ENCODE peak calls at places on chromosomes 5 and 9, in ten cellular contexts. Z is GM13976, I is AG04450, X is dorsolateral prefrontal cortex, R is cardiac muscle cell, K is Panc1, V is MCF 10A, N is AG10803, Q is bronchial epithelial cell, P is IMR-90. S is an unnamed sample.

GRCh38 chr9:84822589-84823233 is 153.2 kb downstream of the NTRK2 start:
- DNase-seq in Z (peak), I (no peak), X (no peak), R (no peak), K (no peak), V (no peak), N (no peak), Q (no peak), P (no peak), S (no peak)

GRCh38 chr5:87541668-87542067 is 128.9 kb upstream of the CCNH start:
- DNase-seq in Z (no peak), I (no peak), X (no peak), R (no peak), K (no peak), V (no peak), N (no peak), Q (no peak), P (no peak), S (no peak)

GRCh38 chr9:22970434-22970975 is 523.9 kb downstream of the DMRTA1 start:
- DNase-seq in Z (no peak), I (no peak), X (no peak), R (no peak), K (no peak), V (no peak), N (no peak), Q (no peak), P (no peak), S (no peak)

GRCh38 chr5:91306497-91306896 is 76.6 kb downstream of the ARRDC3 start:
- DNase-seq in Z (no peak), I (no peak), X (no peak), R (peak), K (no peak), V (peak), N (peak), Q (no peak), P (peak), S (no peak)

GRCh38 chr9:115717711-115718173 is 435.8 kb upstream of the PAPPA start:
- DNase-seq in Z (no peak), I (peak), X (no peak), R (no peak), K (no peak), V (no peak), N (peak), Q (no peak), P (peak), S (no peak)

GRCh38 chr5:9196403-9197224 is 349.3 kb downstream of the SEMA5A start:
- DNase-seq in Z (no peak), I (peak), X (no peak), R (peak), K (no peak), V (peak), N (peak), Q (peak), P (peak), S (no peak)

GRCh38 chr9:18296702-18297531 is 177.0 kb upstream of the ADAMTSL1 start:
- DNase-seq in Z (no peak), I (no peak), X (no peak), R (peak), K (no peak), V (peak), N (peak), Q (peak), P (peak), S (no peak)

GRCh38 chr5:54115768-54116403 is 194.5 kb downstream of the ARL15 start:
- DNase-seq in Z (no peak), I (no peak), X (no peak), R (no peak), K (no peak), V (peak), N (peak), Q (peak), P (peak), S (no peak)

GRCh38 chr9:4327504-4328191 is 27.8 kb upstream of the GLIS3 start:
- DNase-seq in Z (no peak), I (peak), X (no peak), R (peak), K (no peak), V (peak), N (peak), Q (peak), P (peak), S (peak)

GRCh38 chr5:31194892-31195291 is 1.4 kb downstream of the CDH6 start:
- DNase-seq in Z (no peak), I (no peak), X (no peak), R (no peak), K (no peak), V (peak), N (no peak), Q (peak), P (peak), S (no peak)

GRCh38 chr9:88173378-88173999 is 35.2 kb upstream of the SPATA31C2 start:
- DNase-seq in Z (peak), I (peak), X (no peak), R (peak), K (peak), V (peak), N (peak), Q (peak), P (peak), S (peak)

GRCh38 chr9:85200726-85201402 is 531.3 kb downstream of the NTRK2 start:
- DNase-seq in Z (no peak), I (no peak), X (no peak), R (peak), K (no peak), V (peak), N (peak), Q (peak), P (no peak), S (no peak)

GRCh38 chr5:16866795-16867584 is 69.1 kb downstream of the MYO10 start:
- DNase-seq in Z (no peak), I (no peak), X (no peak), R (peak), K (no peak), V (no peak), N (no peak), Q (no peak), P (peak), S (no peak)

GRCh38 chr9:136331030-136331429 is 3.7 kb downstream of the GPSM1 start:
- DNase-seq in Z (no peak), I (no peak), X (no peak), R (no peak), K (no peak), V (no peak), N (no peak), Q (no peak), P (no peak), S (no peak)

GRCh38 chr5:93607367-93608258 is 24.6 kb downstream of the NR2F1 start:
- DNase-seq in Z (peak), I (no peak), X (no peak), R (peak), K (no peak), V (peak), N (peak), Q (peak), P (peak), S (peak)

GRCh38 chr9:35756743-35757526 is 2.9 kb upstream of the MSMP start:
- DNase-seq in Z (peak), I (no peak), X (peak), R (peak), K (no peak), V (peak), N (no peak), Q (no peak), P (no peak), S (peak)

GRCh38 chr5:34576849-34577248 is 79.3 kb upstream of the RAI14 start:
- DNase-seq in Z (no peak), I (no peak), X (no peak), R (no peak), K (no peak), V (no peak), N (peak), Q (no peak), P (no peak), S (no peak)

GRCh38 chr5:145680744-145681143 is 154.4 kb downstream of the PRELID2 start:
- DNase-seq in Z (no peak), I (no peak), X (no peak), R (peak), K (no peak), V (no peak), N (no peak), Q (no peak), P (no peak), S (no peak)

GRCh38 chr9:33924978-33925797 is 108.2 kb downstream of the UBE2R2 start:
- DNase-seq in Z (peak), I (peak), X (peak), R (peak), K (no peak), V (peak), N (peak), Q (peak), P (peak), S (peak)

GRCh38 chr9:34097865-34098264 is 28.6 kb downstream of the DCAF12 start:
- DNase-seq in Z (peak), I (no peak), X (no peak), R (no peak), K (no peak), V (no peak), N (no peak), Q (no peak), P (no peak), S (no peak)

GRCh38 chr9:26169684-26170083 is 491.4 kb upstream of the TUSC1 start:
- DNase-seq in Z (no peak), I (no peak), X (no peak), R (no peak), K (no peak), V (peak), N (peak), Q (peak), P (peak), S (no peak)

GRCh38 chr5:54049963-54050362 is 260.4 kb downstream of the ARL15 start:
- DNase-seq in Z (no peak), I (peak), X (no peak), R (peak), K (no peak), V (no peak), N (peak), Q (no peak), P (peak), S (no peak)

GRCh38 chr9:130866474-130866965 is 30.1 kb downstream of the QRFP start:
- DNase-seq in Z (peak), I (peak), X (peak), R (peak), K (peak), V (peak), N (peak), Q (peak), P (peak), S (peak)

GRCh38 chr9:69314547-69314946 is 10.5 kb upstream of the ENTREP1 start:
- DNase-seq in Z (no peak), I (no peak), X (no peak), R (no peak), K (no peak), V (no peak), N (no peak), Q (peak), P (no peak), S (no peak)

GRCh38 chr5:137622850-137623249 is 113.0 kb downstream of the KLHL3 start:
- DNase-seq in Z (no peak), I (no peak), X (peak), R (peak), K (no peak), V (peak), N (peak), Q (peak), P (no peak), S (no peak)

GRCh38 chr9:125544988-125545651 is 161.9 kb downstream of the MAPKAP1 start:
- DNase-seq in Z (no peak), I (peak), X (no peak), R (peak), K (no peak), V (peak), N (peak), Q (no peak), P (peak), S (no peak)

GRCh38 chr9:136983167-136983566 is 374 bp downstream of the LCNL1 start:
- DNase-seq in Z (no peak), I (no peak), X (no peak), R (no peak), K (no peak), V (no peak), N (no peak), Q (no peak), P (no peak), S (no peak)

GRCh38 chr5:60354322-60354721 is 345.6 kb downstream of the DEPDC1B start:
- DNase-seq in Z (no peak), I (no peak), X (no peak), R (no peak), K (no peak), V (no peak), N (no peak), Q (no peak), P (no peak), S (no peak)

GRCh38 chr5:149839761-149840160 is 104.8 kb downstream of the PDE6A start:
- DNase-seq in Z (no peak), I (no peak), X (no peak), R (peak), K (no peak), V (no peak), N (peak), Q (no peak), P (peak), S (no peak)

GRCh38 chr5:63111891-63112290 is 533.3 kb downstream of the LRRC70 start:
- DNase-seq in Z (no peak), I (no peak), X (no peak), R (no peak), K (no peak), V (no peak), N (no peak), Q (no peak), P (no peak), S (no peak)

GRCh38 chr9:76817489-76817888 is 53.3 kb downstream of the PCA3 start:
- DNase-seq in Z (no peak), I (peak), X (no peak), R (peak), K (no peak), V (peak), N (peak), Q (peak), P (peak), S (no peak)

GRCh38 chr5:179128041-179128365 is 67.8 kb downstream of the ZNF354C start:
- DNase-seq in Z (no peak), I (no peak), X (no peak), R (no peak), K (no peak), V (no peak), N (no peak), Q (no peak), P (no peak), S (no peak)

GRCh38 chr9:91424403-91425176 is 958 bp upstream of the NFIL3 start:
- DNase-seq in Z (peak), I (peak), X (peak), R (peak), K (no peak), V (peak), N (peak), Q (peak), P (peak), S (peak)

GRCh38 chr5:34826347-34826746 is 12.6 kb upstream of the TTC23L start:
- DNase-seq in Z (no peak), I (no peak), X (no peak), R (peak), K (no peak), V (no peak), N (no peak), Q (no peak), P (peak), S (no peak)

GRCh38 chr5:176542596-176543427 is 5.6 kb upstream of the RNF44 start:
- DNase-seq in Z (peak), I (no peak), X (no peak), R (peak), K (no peak), V (peak), N (no peak), Q (no peak), P (peak), S (no peak)

GRCh38 chr9:114119242-114120191 is 20.4 kb upstream of the KIF12 start:
- DNase-seq in Z (no peak), I (no peak), X (no peak), R (no peak), K (no peak), V (no peak), N (no peak), Q (no peak), P (no peak), S (no peak)

GRCh38 chr9:110040788-110041187 is 167.2 kb downstream of the C9orf152 start:
- DNase-seq in Z (no peak), I (peak), X (no peak), R (peak), K (no peak), V (no peak), N (peak), Q (no peak), P (peak), S (no peak)

GRCh38 chr9:127627494-127627855 is 15.4 kb downstream of the STXBP1 start:
- DNase-seq in Z (no peak), I (no peak), X (no peak), R (no peak), K (no peak), V (no peak), N (no peak), Q (no peak), P (no peak), S (no peak)

GRCh38 chr9:127628644-127629467 is 16.8 kb downstream of the STXBP1 start:
- DNase-seq in Z (no peak), I (no peak), X (no peak), R (peak), K (no peak), V (no peak), N (no peak), Q (peak), P (no peak), S (no peak)

GRCh38 chr9:127633216-127633615 is 21.1 kb downstream of the STXBP1 start:
- DNase-seq in Z (no peak), I (no peak), X (no peak), R (no peak), K (no peak), V (no peak), N (no peak), Q (no peak), P (no peak), S (no peak)

GRCh38 chr9:127626752-127627493 is 14.8 kb downstream of the STXBP1 start:
- DNase-seq in Z (no peak), I (no peak), X (no peak), R (no peak), K (no peak), V (no peak), N (no peak), Q (no peak), P (no peak), S (no peak)

DNA sequence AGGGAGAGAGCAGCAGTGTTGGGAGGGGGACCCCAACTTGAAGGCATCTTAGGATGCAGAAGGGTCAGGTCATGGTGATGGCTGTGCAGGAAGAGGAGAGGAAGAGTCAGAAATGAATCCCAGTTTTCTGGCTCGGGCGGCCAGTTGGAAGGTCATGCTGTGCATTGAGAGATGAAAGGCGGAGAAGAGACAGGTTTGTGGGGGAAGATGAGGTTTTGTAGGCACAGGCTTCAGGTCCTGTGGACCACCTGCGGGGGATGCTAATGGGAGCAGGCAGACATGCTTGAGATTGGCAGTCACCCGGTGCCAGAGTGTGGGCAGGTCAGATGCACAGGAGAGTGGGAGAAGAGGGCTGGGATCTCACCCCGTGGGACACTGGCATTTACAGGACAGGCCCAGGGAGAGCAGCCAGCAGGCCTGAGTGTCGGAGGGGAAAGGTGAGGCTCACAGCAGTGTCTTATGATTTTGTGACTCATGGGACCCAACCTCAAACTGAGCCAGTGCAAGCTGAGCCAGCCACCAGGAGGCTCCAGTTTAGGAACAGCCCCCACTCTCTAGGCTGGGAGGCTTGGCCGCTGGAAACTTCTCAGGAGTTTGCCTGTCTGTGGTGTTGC is 17.5 kb downstream of the STXBP1 start:
- DNase-seq in Z (no peak), I (no peak), X (no peak), R (no peak), K (no peak), V (no peak), N (no peak), Q (peak), P (peak), S (peak)
- TF ChIP-seq CTCF in Z (peak), I (peak), X (no peak), R (peak), K (no peak), V (no peak), N (no peak), Q (peak), P (peak), S (no peak)

DNA sequence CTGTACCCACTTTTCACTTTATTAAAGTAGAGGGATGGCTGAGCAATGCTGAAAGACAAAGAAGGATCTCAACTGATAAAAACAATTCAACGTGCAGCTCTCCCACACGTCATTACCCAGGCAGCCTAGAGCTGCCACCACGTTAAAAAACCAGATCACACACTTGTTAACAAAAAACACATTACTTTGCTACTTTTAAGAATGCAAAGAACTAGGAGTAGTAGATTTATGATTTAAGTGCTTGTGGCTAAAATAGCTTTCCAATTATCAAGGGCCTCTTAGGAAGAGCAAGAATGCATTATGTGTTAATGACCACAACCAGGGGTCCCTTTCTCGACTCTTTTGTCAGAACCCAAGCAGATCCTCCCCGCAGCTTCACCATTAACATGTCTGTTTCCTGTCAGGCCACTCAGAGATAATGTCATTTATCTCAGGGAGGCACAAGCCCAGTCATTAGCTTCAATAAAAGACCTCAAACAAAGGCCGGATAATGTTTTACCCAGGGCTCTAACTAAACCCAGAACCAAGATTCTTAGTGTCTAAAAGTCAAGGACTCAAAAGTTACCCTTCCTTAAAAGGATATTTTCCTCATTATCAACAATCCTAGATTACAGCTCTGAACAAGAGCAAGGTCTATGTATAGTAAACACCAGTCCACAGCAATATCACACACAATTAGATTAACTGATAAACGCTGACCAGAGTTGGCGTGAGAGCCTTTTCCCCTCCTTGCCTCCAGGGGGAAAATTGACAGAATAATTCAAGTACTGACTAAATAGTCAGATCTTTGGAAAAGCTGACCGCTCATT is 7.5 kb downstream of the ZNF608 start:
- DNase-seq in Z (no peak), I (no peak), X (no peak), R (no peak), K (no peak), V (no peak), N (peak), Q (no peak), P (no peak), S (no peak)
- TF ChIP-seq CTCF in Z (no peak), I (no peak), X (no peak), R (no peak), K (peak), V (no peak), N (no peak), Q (no peak), P (no peak), S (no peak)

DNA sequence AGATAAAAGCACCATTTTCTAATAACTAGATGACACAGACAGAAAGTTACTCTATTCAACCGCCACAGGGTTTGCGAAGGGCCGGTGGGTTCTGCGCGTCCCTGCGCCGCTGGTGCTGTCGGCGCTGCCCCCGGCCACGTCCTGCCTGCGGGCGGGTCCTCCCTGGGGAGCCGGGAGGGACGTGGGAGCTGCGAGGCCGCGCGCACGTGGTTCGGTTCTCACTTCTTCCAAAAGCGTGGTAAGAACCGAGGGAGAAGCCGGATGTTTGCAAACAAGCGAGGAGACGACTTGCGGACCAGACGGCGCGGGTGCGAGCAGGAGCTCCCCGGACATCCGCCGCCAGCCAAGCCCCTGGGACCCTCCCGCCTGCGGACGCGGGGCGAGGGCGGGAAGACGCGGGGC is 12.5 kb downstream of the BTNL9 start:
- DNase-seq in Z (peak), I (no peak), X (no peak), R (peak), K (no peak), V (no peak), N (peak), Q (no peak), P (no peak), S (peak)
- TF ChIP-seq CTCF in Z (no peak), I (no peak), X (no peak), R (no peak), K (no peak), V (no peak), N (no peak), Q (no peak), P (no peak), S (no peak)

GRCh38 chr5:142601432-142601831 is 84.5 kb downstream of the FGF1 start:
- DNase-seq in Z (no peak), I (no peak), X (no peak), R (no peak), K (no peak), V (no peak), N (no peak), Q (no peak), P (no peak), S (peak)
- TF ChIP-seq CTCF in Z (no peak), I (peak), X (no peak), R (no peak), K (peak), V (no peak), N (peak), Q (no peak), P (peak), S (no peak)

GRCh38 chr5:119583684-119584083 is 45.7 kb upstream of the FAM170A start:
- DNase-seq in Z (no peak), I (no peak), X (no peak), R (no peak), K (no peak), V (no peak), N (peak), Q (no peak), P (no peak), S (no peak)

GRCh38 chr5:119582987-119583386 is 46.4 kb upstream of the FAM170A start:
- DNase-seq in Z (no peak), I (no peak), X (no peak), R (no peak), K (no peak), V (no peak), N (no peak), Q (no peak), P (no peak), S (no peak)

GRCh38 chr5:119578937-119579336 is 50.4 kb upstream of the FAM170A start:
- DNase-seq in Z (no peak), I (no peak), X (no peak), R (peak), K (no peak), V (peak), N (peak), Q (peak), P (peak), S (peak)
- TF ChIP-seq CTCF in Z (no peak), I (peak), X (no peak), R (no peak), K (peak), V (no peak), N (peak), Q (peak), P (peak), S (peak)